ENCODE peak calls at places on chromosomes 12 and 14, in six cellular contexts. W is foreskin melanocyte, A is iris pigment epithelial cell, J is mesendoderm, B is Ammon's horn, L is mesenteric fat pad. K is an unnamed sample.

GRCh38 chr14:31992051-31992450 is 85.1 kb upstream of the ARHGAP5 start:
- DNase-seq in W (peak; percentile 46), A (peak; percentile 96), J (no peak), B (no peak), L (no peak), K (no peak)

GRCh38 chr14:37591311-37591940 is 3.6 kb downstream of the FOXA1 start:
- DNase-seq in W (no peak), A (no peak), J (peak; percentile 90), B (no peak), L (no peak), K (no peak)

GRCh38 chr12:67035121-67035520 is 234.0 kb upstream of the CAND1 start:
- DNase-seq in W (no peak), A (no peak), J (no peak), B (no peak), L (no peak), K (no peak)

GRCh38 chr12:30706476-30706875 is 10.8 kb upstream of the IPO8 start:
- DNase-seq in W (no peak), A (no peak), J (no peak), B (no peak), L (no peak), K (peak; percentile 21)

GRCh38 chr14:44700184-44700583 is 193.1 kb upstream of the FSCB start:
- DNase-seq in W (peak; percentile 11), A (peak; percentile 34), J (peak; percentile 70), B (no peak), L (no peak), K (no peak)

GRCh38 chr12:65923228-65923627 is 98.9 kb downstream of the HMGA2 start:
- DNase-seq in W (no peak), A (no peak), J (no peak), B (no peak), L (no peak), K (no peak)

GRCh38 chr12:63994704-63995103 is 150.2 kb downstream of the SRGAP1 start:
- DNase-seq in W (no peak), A (peak; percentile 33), J (no peak), B (peak; percentile 14), L (no peak), K (no peak)

GRCh38 chr12:53493610-53494391 is 5.5 kb downstream of the MAP3K12 start:
- DNase-seq in W (no peak), A (no peak), J (peak; percentile 66), B (no peak), L (peak; percentile 53), K (no peak)

GRCh38 chr14:53217283-53217994 is 64.3 kb upstream of the DDHD1 start:
- DNase-seq in W (peak; percentile 76), A (peak; percentile 59), J (peak; percentile 95), B (peak; percentile 45), L (no peak), K (peak; percentile 48)

GRCh38 chr12:84803661-84804060 is 108.9 kb downstream of the SLC6A15 start:
- DNase-seq in W (no peak), A (no peak), J (no peak), B (no peak), L (no peak), K (no peak)

GRCh38 chr14:99261916-99262787 is 9.8 kb downstream of the BCL11B start:
- DNase-seq in W (no peak), A (no peak), J (no peak), B (no peak), L (peak; percentile 84), K (no peak)

GRCh38 chr14:103091041-103091882 is 3.3 kb upstream of the EXOC3L4 start:
- DNase-seq in W (no peak), A (peak; percentile 61), J (no peak), B (no peak), L (no peak), K (peak; percentile 11)

GRCh38 chr12:2052861-2053674 is at the start of gene CACNA1C:
- DNase-seq in W (no peak), A (peak; percentile 66), J (peak; percentile 75), B (peak; percentile 57), L (peak; percentile 81), K (peak; percentile 62)

GRCh38 chr12:27001663-27002062 is 12.5 kb downstream of the TM7SF3 start:
- DNase-seq in W (no peak), A (no peak), J (no peak), B (no peak), L (no peak), K (no peak)

GRCh38 chr12:98320026-98320425 is 195.4 kb upstream of the TMPO start:
- DNase-seq in W (no peak), A (peak; percentile 13), J (no peak), B (no peak), L (no peak), K (no peak)

GRCh38 chr14:81818271-81818670 is 284.6 kb upstream of the SEL1L start:
- DNase-seq in W (no peak), A (no peak), J (no peak), B (no peak), L (no peak), K (no peak)

GRCh38 chr14:104753528-104754212 is 723 bp downstream of the SIVA1 start:
- DNase-seq in W (no peak), A (peak; percentile 29), J (no peak), B (no peak), L (no peak), K (no peak)

GRCh38 chr12:52691076-52691764 is 11.0 kb upstream of the KRT1 start:
- DNase-seq in W (no peak), A (no peak), J (no peak), B (no peak), L (no peak), K (peak; percentile 16)

GRCh38 chr14:102525213-102526143 is 15.9 kb upstream of the ANKRD9 start:
- DNase-seq in W (peak; percentile 77), A (peak; percentile 67), J (no peak), B (peak; percentile 32), L (no peak), K (peak; percentile 18)

GRCh38 chr14:33332497-33332896 is 393.8 kb downstream of the NPAS3 start:
- DNase-seq in W (no peak), A (no peak), J (no peak), B (peak; percentile 91), L (no peak), K (no peak)

GRCh38 chr12:75979181-75979580 is 52.4 kb downstream of the PHLDA1 start:
- DNase-seq in W (peak; percentile 56), A (peak; percentile 52), J (no peak), B (no peak), L (no peak), K (no peak)

GRCh38 chr14:79299162-79299561 is 912.1 kb downstream of the DIO2 start:
- DNase-seq in W (no peak), A (no peak), J (no peak), B (no peak), L (no peak), K (no peak)

GRCh38 chr14:32711103-32711680 is 227.5 kb upstream of the NPAS3 start:
- DNase-seq in W (peak; percentile 58), A (peak; percentile 57), J (peak; percentile 63), B (peak; percentile 81), L (no peak), K (peak; percentile 73)

GRCh38 chr12:81077329-81077685 is 572 bp upstream of the ACSS3 start:
- DNase-seq in W (no peak), A (peak; percentile 47), J (peak; percentile 99), B (peak; percentile 59), L (no peak), K (peak; percentile 77)

GRCh38 chr14:53741379-53742225 is 215.0 kb downstream of the BMP4 start:
- DNase-seq in W (no peak), A (no peak), J (peak; percentile 3), B (no peak), L (no peak), K (no peak)

GRCh38 chr12:133026996-133027395 is 10.3 kb upstream of the ZNF84 start:
- DNase-seq in W (no peak), A (peak; percentile 21), J (no peak), B (no peak), L (no peak), K (no peak)

GRCh38 chr12:64252708-64253107 is 30.6 kb upstream of the KICS2 start:
- DNase-seq in W (no peak), A (peak; percentile 75), J (no peak), B (no peak), L (no peak), K (no peak)

GRCh38 chr12:111029732-111030131 is 109.4 kb upstream of the MYL2 start:
- DNase-seq in W (no peak), A (no peak), J (no peak), B (no peak), L (no peak), K (no peak)

GRCh38 chr14:23447634-23448353 is 12.3 kb upstream of the MYH7 start:
- DNase-seq in W (no peak), A (no peak), J (no peak), B (no peak), L (no peak), K (no peak)

K was measured in NCI-H774.